ENCODE peak calls at places on chromosomes 6 and 20, in five cellular contexts. H is activated CD4-positive, alpha-beta T cell treated with anti-CD3 and anti-CD28 coated beads, Interleukin-2, amount 50 U/mL, for 1 hour; Z is H7; U is AG09319; S is activated naive CD8-positive, alpha-beta T cell treated with anti-CD3 and anti-CD28 coated beads for 36 hours. A is an unnamed sample.

GRCh38 chr6:69771158-69771906 is 25.5 kb downstream of the LMBRD1 start:
- DNase-seq in H (no peak), Z (no peak), U (no peak), S (no peak), A (no peak)

GRCh38 chr6:28353981-28354676 is 4.4 kb downstream of the ZKSCAN3 start:
- DNase-seq in H (no peak), Z (no peak), U (no peak), S (no peak), A (no peak)

GRCh38 chr6:104357928-104358327 is 501.8 kb downstream of the HACE1 start:
- DNase-seq in H (no peak), Z (no peak), U (no peak), S (no peak), A (no peak)

GRCh38 chr6:6534399-6534798 is 54.1 kb upstream of the LY86 start:
- DNase-seq in H (no peak), Z (no peak), U (no peak), S (no peak), A (no peak)

GRCh38 chr6:54717849-54718455 is 128.6 kb upstream of the FAM83B start:
- DNase-seq in H (peak), Z (peak), U (no peak), S (peak), A (peak)

GRCh38 chr6:39409889-39410288 is 87.4 kb upstream of the KCNK16 start:
- DNase-seq in H (no peak), Z (no peak), U (no peak), S (no peak), A (no peak)

GRCh38 chr20:38284893-38285444 is 19.0 kb upstream of the BPI start:
- DNase-seq in H (no peak), Z (no peak), U (no peak), S (no peak), A (no peak)

GRCh38 chr6:26230336-26230735 is 134.7 kb upstream of the BTN3A2 start:
- DNase-seq in H (no peak), Z (no peak), U (no peak), S (no peak), A (no peak)

GRCh38 chr6:33981421-33981820 is 164.5 kb downstream of the GRM4 start:
- DNase-seq in H (no peak), Z (peak), U (no peak), S (no peak), A (no peak)

GRCh38 chr20:48875914-48876240 is 45.6 kb upstream of the ARFGEF2 start:
- DNase-seq in H (no peak), Z (no peak), U (no peak), S (no peak), A (no peak)

GRCh38 chr6:25576920-25577319 is 75.1 kb upstream of the SCGN start:
- DNase-seq in H (no peak), Z (no peak), U (no peak), S (no peak), A (no peak)

GRCh38 chr6:8183266-8183665 is 80.9 kb upstream of the EEF1E1 start:
- DNase-seq in H (no peak), Z (no peak), U (no peak), S (no peak), A (no peak)

GRCh38 chr20:57618091-57618765 is 2.0 kb downstream of the ZBP1 start:
- DNase-seq in H (no peak), Z (peak), U (no peak), S (peak), A (no peak)

GRCh38 chr6:90284236-90284744 is 12.4 kb downstream of the BACH2 start:
- DNase-seq in H (peak), Z (no peak), U (peak), S (peak), A (no peak)

GRCh38 chr20:2696646-2697045 is 4.1 kb downstream of the EBF4 start:
- DNase-seq in H (no peak), Z (peak), U (no peak), S (no peak), A (no peak)

GRCh38 chr6:52415917-52416628 is 4.1 kb upstream of the EFHC1 start:
- DNase-seq in H (no peak), Z (no peak), U (no peak), S (no peak), A (no peak)

GRCh38 chr6:139131736-139132285 is 3.1 kb upstream of the HECA start:
- DNase-seq in H (no peak), Z (no peak), U (no peak), S (no peak), A (no peak)

A was measured in effector memory CD8-positive, alpha-beta T cell.